ENCODE peak calls at places on chromosomes 11 and 22, in eight cellular contexts. B is breast epithelium, R is mucosa of descending colon, C is uterus, O is cardiac muscle cell, H is tibial artery, P is right lobe of liver, J is stomach. W is an unnamed sample. For H3K4me1, the result is how much of the 10 kb centered on the place peaks cover.

GRCh38 chr11:62217191-62217748 is 8.8 kb downstream of the SCGB2A1 start:
- DNase-seq in C (no peak), P (no peak), H (no peak), J (no peak), R (no peak), B (no peak), O (peak), W (no peak)

GRCh38 chr11:62373464-62374110 is 36.3 kb downstream of the ASRGL1 start:
- DNase-seq in R (no peak), C (no peak), H (no peak), O (no peak), P (no peak), J (no peak), B (no peak), W (no peak)

GRCh38 chr22:22908495-22908861 is 20.9 kb downstream of the IGLL5 start:
- DNase-seq in O (no peak), B (no peak), P (no peak), H (no peak), J (no peak), C (no peak), R (no peak), W (no peak)

GRCh38 chr22:24697671-24698082 is 76.8 kb downstream of the PIWIL3 start:
- DNase-seq in R (peak), B (peak), P (no peak), O (no peak), J (peak), C (no peak), H (no peak), W (peak)

GRCh38 chr11:63564056-63564784 is 1.0 kb upstream of the PLAAT2 start:
- DNase-seq in J (peak), H (no peak), R (peak), B (peak), P (no peak), C (no peak), O (no peak), W (peak)

GRCh38 chr11:61688368-61689163 is 8.4 kb downstream of the DAGLA start:
- DNase-seq in H (peak), O (peak), C (peak), J (peak), B (peak), P (no peak), R (peak), W (peak)

GRCh38 chr22:35995772-35996171 is 32.9 kb downstream of the RBFOX2 start:
- DNase-seq in B (peak), R (peak), J (peak), O (peak), C (peak), H (peak), P (no peak), W (peak)

GRCh38 chr11:111170761-111171379 is 74.7 kb upstream of the POU2AF2 start:
- DNase-seq in C (no peak), J (no peak), P (no peak), B (no peak), O (no peak), R (no peak), H (no peak), W (no peak)

GRCh38 chr11:29019960-29020683 is 911.9 kb downstream of the METTL15 start:
- DNase-seq in P (no peak), O (peak), R (no peak), J (no peak), B (no peak), C (no peak), H (no peak), W (no peak)

GRCh38 chr11:72189448-72190250 is 2.3 kb upstream of the FOLR1 start:
- DNase-seq in O (no peak), P (no peak), C (peak), B (peak), H (no peak), J (no peak), R (no peak), W (peak)

GRCh38 chr22:36027960-36028645 is 521 bp downstream of the RBFOX2 start:
- DNase-seq in R (peak), B (peak), J (no peak), P (peak), C (no peak), O (no peak), H (no peak), W (peak)

GRCh38 chr11:13073119-13073981 is 64.2 kb downstream of the RASSF10 start:
- DNase-seq in H (no peak), O (peak), P (no peak), R (no peak), C (no peak), J (no peak), B (no peak), W (no peak)

GRCh38 chr11:118258410-118258809 is 5.7 kb downstream of the MPZL2 start:
- DNase-seq in J (no peak), R (no peak), C (no peak), B (no peak), P (no peak), H (no peak), O (no peak), W (no peak)

GRCh38 chr11:121563900-121564822 is 111.4 kb upstream of the SORL1-AS1 start:
- DNase-seq in B (no peak), R (no peak), O (no peak), C (no peak), H (no peak), J (no peak), P (no peak), W (no peak)

GRCh38 chr22:23064381-23065068 is 5.8 kb upstream of the GNAZ start:
- DNase-seq in O (no peak), C (peak), B (no peak), R (no peak), J (no peak), H (peak), P (no peak), W (no peak)

GRCh38 chr11:78350646-78351165 is 66.9 kb downstream of the GAB2 start:
- DNase-seq in B (no peak), J (no peak), P (no peak), H (no peak), C (no peak), R (peak), O (peak), W (no peak)

DNA sequence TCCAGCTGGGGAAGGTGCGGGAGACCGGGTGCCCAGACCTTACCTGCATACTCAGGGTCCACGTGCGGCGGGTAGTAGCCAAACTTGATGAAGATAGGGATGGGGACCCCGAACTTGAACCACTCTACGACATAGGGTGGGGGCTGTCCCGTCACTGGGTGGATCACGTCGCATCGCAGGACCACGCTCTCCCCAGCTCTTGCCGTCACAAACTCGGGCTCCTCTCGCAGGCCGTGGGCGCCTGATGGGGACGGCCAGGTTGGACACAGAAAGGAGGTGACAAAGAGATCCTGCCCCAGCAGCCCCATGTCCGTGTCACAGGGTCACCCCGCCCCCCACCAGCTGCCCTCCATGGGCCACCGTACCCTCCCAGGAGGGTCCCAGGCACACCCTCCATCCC is 10.8 kb downstream of the IGSF9B start:
- DNase-seq in H (no peak), C (no peak), O (no peak), R (no peak), B (no peak), J (no peak), P (no peak), W (no peak)
- H3K4me1 ChIP-seq in H (half or more), C (under half), O (under half), R (under half), B (under half), J (half or more), P (under half), W (under half)

DNA sequence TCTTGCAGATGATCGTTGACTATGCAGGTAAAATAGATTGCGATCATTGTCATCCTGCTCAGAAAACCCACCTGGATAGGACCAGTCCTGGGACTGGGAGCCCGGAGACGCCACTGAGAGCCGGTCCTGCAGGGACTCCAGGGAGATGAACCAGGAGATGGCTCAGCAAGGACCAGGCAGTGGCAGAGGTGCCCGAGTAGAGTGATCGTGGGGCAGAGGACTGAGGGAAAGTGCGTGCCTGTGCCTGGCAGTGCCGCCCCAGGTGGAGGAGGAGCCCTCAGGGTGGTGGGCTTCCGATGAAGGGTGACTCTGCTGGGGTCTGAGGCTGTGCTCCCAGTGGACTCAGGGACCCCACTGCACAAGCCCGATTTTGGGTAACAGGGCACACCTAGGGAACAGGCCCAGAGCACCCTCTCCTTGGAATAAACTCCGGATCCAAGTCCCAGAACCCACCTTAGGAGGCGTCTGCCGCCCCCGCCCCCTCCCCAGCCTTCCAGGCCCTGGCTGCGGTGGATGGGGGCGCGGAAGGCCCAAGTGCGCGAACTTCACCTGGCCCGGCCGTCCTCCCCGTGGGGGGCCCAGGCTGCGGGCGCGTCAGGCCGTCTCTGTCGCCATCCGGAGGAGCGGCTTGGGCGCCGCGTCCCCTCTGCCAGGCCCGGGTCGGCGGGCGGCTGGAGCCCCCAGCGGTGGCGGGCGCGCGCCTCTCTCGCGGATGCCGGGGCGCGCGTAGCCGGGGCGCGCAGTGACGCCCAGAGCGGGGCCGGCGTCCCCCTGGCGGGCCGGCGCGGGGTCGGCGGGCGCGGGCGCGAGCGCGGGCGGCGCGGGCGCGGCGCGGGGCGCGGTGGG is 1338.8 kb downstream of the BRD1 start:
- DNase-seq in B (no peak), J (no peak), C (no peak), P (peak), R (no peak), H (peak), O (no peak), W (no peak)
- H3K4me3 ChIP-seq in B (no peak), J (no peak), C (no peak), P (no peak), R (no peak), H (no peak), O (no peak), W (no peak)

DNA sequence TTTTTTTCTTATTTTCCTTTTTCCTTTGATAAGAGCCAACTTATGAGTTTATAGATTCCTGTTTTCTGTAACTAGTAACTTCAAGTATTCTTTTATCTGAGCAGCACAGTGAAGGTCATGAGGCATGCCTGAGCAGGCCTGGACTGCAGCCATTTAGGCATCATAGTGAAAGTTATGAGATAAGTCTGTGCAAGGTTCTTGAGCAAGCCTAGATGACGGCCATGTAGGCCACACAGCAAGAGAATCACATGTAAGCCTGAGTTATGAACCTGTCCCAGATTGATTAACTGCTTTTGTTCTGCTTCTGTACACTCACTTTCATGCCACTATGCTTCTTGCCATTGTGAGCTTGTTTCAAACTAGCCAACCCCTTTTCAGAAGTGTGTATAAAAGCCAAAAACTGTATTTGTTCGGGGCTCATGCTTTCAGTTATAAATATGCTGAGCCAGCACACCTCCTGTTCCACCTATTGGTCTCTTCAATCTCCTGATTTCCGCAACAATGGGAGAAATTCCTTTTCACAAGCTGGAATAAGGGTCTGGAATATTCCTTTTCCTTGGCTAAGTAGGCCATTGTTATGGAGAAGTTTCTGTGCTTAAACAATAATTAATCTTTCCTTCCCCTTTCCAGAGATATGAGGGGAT is 745.7 kb downstream of the FAM181B start:
- DNase-seq in R (no peak), J (no peak), H (no peak), B (no peak), C (peak), O (peak), P (no peak), W (no peak)
- TF ChIP-seq CTCF in R (no peak), J (no peak), H (no peak), B (no peak), C (no peak), O (no peak), P (no peak), W (no peak)

DNA sequence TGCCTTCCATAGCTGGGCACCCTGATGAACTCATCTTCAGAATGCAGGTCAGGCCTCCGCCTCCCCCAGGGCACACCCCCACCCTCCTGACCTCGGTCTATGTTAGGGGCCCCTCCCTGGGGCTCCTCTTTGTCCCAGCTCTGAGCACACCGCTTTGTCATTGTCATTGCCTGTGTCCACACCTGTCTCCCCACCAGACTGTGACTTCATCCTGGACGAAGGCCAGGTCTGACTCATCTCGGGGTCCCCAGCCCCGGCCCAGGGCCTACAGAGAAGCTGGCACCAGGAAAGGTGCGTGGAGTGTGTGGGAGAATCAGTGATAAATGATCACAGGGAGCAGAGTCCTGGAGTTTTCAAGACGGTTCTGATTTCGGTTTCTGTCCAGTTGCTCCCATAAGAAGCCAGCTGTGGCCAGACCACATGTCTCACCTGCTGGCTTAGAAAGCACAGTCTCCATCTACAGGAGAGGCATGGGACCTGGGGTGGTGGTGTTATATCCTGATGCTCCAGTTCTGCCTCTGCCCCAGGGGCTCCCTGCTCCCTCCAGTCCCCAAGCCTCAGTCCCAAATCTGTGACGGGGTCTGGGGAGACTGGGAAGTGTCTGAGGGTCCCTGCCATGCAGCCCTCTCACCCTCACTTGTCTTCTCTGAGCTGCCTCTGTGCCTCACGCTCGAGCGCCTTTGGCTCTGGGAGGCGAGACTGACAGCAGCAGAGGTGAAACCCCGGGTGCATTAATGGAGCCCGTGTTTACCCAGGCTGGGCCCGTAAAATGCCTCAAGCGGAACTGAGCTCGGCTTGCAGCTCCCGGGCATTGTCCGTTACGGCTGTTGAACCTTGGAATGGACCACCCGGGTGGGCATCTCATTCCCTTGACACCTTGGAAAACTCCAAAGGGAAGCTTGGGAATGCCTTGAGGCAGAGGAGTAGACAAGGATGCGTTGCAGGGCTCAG is 85.5 kb upstream of the WNT11 start:
- DNase-seq in O (no peak), B (no peak), J (no peak), P (no peak), C (no peak), H (no peak), R (no peak), W (no peak)
- H3K4me1 ChIP-seq in O (under half), B (under half), J (under half), P (under half), C (under half), H (under half), R (under half), W (under half)

DNA sequence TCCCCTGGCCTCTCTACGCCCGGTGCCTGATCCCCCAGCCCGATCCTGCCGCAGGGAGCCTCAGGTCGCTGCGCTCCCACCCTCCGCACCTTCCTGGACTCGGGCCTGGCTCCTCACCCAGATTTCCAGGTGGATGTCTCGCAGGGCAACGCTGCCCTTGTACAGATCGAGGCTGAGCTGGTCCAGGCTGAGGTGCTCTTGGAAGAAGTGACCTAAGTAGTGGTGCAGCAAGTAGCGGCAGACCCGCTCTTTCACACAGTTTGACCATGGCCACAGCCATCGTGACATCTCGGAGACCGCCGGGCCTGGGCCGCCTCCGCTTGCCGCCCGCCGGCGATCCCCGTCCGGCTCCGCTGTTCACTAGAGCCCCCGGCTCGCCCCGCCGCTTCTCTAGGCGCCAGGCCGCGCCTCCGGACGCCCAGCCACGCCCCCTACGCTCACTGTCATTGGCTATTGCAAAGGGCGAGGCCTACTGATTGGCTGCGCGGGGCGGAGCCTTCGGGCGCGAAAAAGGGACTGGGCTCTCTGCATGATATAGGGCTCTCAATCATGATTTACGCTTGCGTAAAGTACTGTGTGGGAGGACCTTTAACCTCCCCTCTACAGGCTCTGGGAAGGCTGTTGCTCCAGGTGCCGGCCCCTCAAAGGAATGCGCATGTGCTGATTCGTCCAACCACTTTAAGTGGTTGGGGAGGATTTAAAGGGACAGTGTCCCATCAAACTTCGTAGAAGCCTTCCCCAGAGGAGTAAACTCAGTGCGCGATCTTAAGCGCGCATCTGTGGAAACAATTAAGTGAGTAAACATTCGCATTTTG is at the start of gene ATG2A:
- DNase-seq in P (peak), H (peak), B (peak), O (peak), J (peak), R (peak), C (peak), W (peak)
- H3K4me3 ChIP-seq in P (peak), H (peak), B (peak), O (peak), J (peak), R (peak), C (peak), W (peak)

DNA sequence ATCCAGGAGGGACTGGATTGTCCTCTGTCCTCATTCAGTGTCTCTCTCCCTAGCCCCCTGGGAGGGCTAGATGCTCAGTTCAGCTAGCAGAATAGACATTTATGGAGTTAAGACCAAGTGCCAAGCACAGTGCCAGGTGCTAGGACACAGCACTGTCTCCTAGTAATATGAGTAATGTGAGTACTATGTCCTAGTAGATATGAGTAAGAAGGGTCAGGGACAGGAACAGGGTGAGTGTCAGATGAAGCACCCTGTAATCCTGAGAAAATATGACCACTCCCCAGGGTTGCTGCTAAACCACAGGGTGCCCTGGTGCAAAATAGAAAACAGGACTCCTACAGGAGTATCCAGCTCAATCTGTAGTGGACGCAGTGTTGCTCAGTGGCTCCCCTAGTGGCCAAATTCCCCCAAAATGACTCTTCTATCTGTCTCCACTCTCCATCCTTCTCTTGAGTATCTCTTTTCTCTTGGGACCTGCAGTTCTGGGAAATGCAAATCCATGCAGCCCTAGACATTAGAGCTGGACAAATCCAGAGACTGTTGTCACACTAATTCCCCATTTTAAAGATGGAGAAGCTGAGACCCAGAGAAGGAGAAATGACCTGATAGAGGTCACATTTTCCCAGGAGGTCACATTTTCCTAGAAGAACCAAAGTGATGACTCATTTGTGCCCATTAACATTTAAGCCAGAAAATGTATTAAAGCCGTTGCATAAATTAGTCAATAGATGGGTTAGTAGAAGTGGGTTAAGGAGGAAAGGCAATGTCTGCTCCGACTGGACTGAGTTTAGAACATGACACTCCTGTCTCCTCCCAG is 214.3 kb downstream of the NXPE2 start:
- DNase-seq in H (no peak), B (no peak), O (no peak), P (no peak), J (no peak), C (no peak), R (peak), W (no peak)
- TF ChIP-seq CTCF in H (no peak), B (no peak), O (no peak), P (no peak), J (no peak), C (no peak), R (peak), W (no peak)

GRCh38 chr11:12017865-12018453 is 9.5 kb upstream of the DKK3 start:
- DNase-seq in J (no peak), P (no peak), O (peak), R (no peak), H (no peak), C (no peak), B (no peak), W (no peak)

GRCh38 chr11:12019867-12020416 is 11.5 kb upstream of the DKK3 start:
- DNase-seq in J (no peak), O (peak), R (no peak), C (no peak), H (no peak), P (no peak), B (no peak), W (no peak)

GRCh38 chr11:12019337-12019736 is 10.9 kb upstream of the DKK3 start:
- DNase-seq in P (no peak), C (no peak), H (no peak), J (peak), R (no peak), O (peak), B (no peak), W (no peak)

GRCh38 chr11:12017243-12017678 is 8.8 kb upstream of the DKK3 start:
- DNase-seq in H (no peak), P (no peak), J (no peak), C (no peak), O (peak), B (no peak), R (no peak), W (no peak)

GRCh38 chr11:12020546-12020945 is 12.1 kb upstream of the DKK3 start:
- DNase-seq in P (no peak), H (no peak), C (no peak), J (no peak), B (no peak), O (no peak), R (no peak), W (no peak)
- H3K4me1 ChIP-seq in P (under half), H (under half), C (under half), J (under half), B (under half), O (half or more), R (under half), W (under half)

W was measured in lung.